ENCODE peak calls at places on chromosome 6, in ten cellular contexts. One of them, this sample, is unnamed. For H3K27me3, the result is how much of the 10 kb centered on the place peaks cover.

GRCh38 chr6:80771941-80772340 is 665.5 kb downstream of the BCKDHB start:
- DNase-seq in aorta: no peak
- DNase-seq in cardiac muscle cell: peak
- DNase-seq in H7: peak
- DNase-seq in GM06990: no peak
- DNase-seq in heart left ventricle: no peak
- DNase-seq in H9: peak
- DNase-seq in mammary epithelial cell: peak
- DNase-seq in neuronal stem cell: peak
- DNase-seq in upper lobe of right lung: no peak
- DNase-seq in this sample: peak

GRCh38 chr6:12066297-12066696 is 54.2 kb downstream of the HIVEP1 start:
- DNase-seq in mammary epithelial cell: no peak
- DNase-seq in neuronal stem cell: no peak
- DNase-seq in GM06990: no peak
- DNase-seq in cardiac muscle cell: peak
- DNase-seq in H7: no peak
- DNase-seq in H9: no peak
- DNase-seq in upper lobe of right lung: no peak
- DNase-seq in heart left ventricle: no peak
- DNase-seq in aorta: no peak
- DNase-seq in this sample: no peak

GRCh38 chr6:104642871-104643270 is 216.8 kb downstream of the HACE1 start:
- DNase-seq in mammary epithelial cell: no peak
- DNase-seq in H7: no peak
- DNase-seq in aorta: no peak
- DNase-seq in H9: no peak
- DNase-seq in GM06990: no peak
- DNase-seq in heart left ventricle: no peak
- DNase-seq in neuronal stem cell: no peak
- DNase-seq in cardiac muscle cell: peak
- DNase-seq in upper lobe of right lung: no peak
- DNase-seq in this sample: peak

GRCh38 chr6:54451516-54451915 is 143.3 kb downstream of the TINAG start:
- DNase-seq in GM06990: no peak
- DNase-seq in mammary epithelial cell: peak
- DNase-seq in upper lobe of right lung: no peak
- DNase-seq in H7: no peak
- DNase-seq in heart left ventricle: no peak
- DNase-seq in neuronal stem cell: no peak
- DNase-seq in cardiac muscle cell: no peak
- DNase-seq in aorta: no peak
- DNase-seq in H9: no peak
- DNase-seq in this sample: peak

GRCh38 chr6:12328701-12329100 is 38.5 kb downstream of the EDN1 start:
- DNase-seq in mammary epithelial cell: peak
- DNase-seq in GM06990: no peak
- DNase-seq in cardiac muscle cell: no peak
- DNase-seq in heart left ventricle: no peak
- DNase-seq in neuronal stem cell: no peak
- DNase-seq in H7: no peak
- DNase-seq in upper lobe of right lung: no peak
- DNase-seq in H9: no peak
- DNase-seq in aorta: no peak
- DNase-seq in this sample: peak

GRCh38 chr6:100057941-100058340 is 63.9 kb upstream of the MCHR2 start:
- DNase-seq in aorta: no peak
- DNase-seq in H7: no peak
- DNase-seq in upper lobe of right lung: no peak
- DNase-seq in heart left ventricle: no peak
- DNase-seq in mammary epithelial cell: no peak
- DNase-seq in GM06990: no peak
- DNase-seq in H9: no peak
- DNase-seq in neuronal stem cell: no peak
- DNase-seq in cardiac muscle cell: no peak
- DNase-seq in this sample: peak

GRCh38 chr6:30882764-30883475 is 1.4 kb upstream of the DDR1 start:
- DNase-seq in mammary epithelial cell: peak
- DNase-seq in aorta: no peak
- DNase-seq in H7: peak
- DNase-seq in GM06990: peak
- DNase-seq in cardiac muscle cell: no peak
- DNase-seq in H9: peak
- DNase-seq in upper lobe of right lung: peak
- DNase-seq in neuronal stem cell: no peak
- DNase-seq in heart left ventricle: no peak
- DNase-seq in this sample: peak

GRCh38 chr6:132483779-132484679 is 28.9 kb downstream of the STX7 start:
- DNase-seq in cardiac muscle cell: peak
- DNase-seq in mammary epithelial cell: peak
- DNase-seq in GM06990: no peak
- DNase-seq in aorta: no peak
- DNase-seq in upper lobe of right lung: no peak
- DNase-seq in heart left ventricle: no peak
- DNase-seq in neuronal stem cell: peak
- DNase-seq in H7: peak
- DNase-seq in H9: no peak
- DNase-seq in this sample: peak

GRCh38 chr6:137094411-137095008 is 49.7 kb upstream of the IL20RA start:
- DNase-seq in H9: peak
- DNase-seq in H7: peak
- DNase-seq in upper lobe of right lung: no peak
- DNase-seq in mammary epithelial cell: peak
- DNase-seq in heart left ventricle: peak
- DNase-seq in cardiac muscle cell: peak
- DNase-seq in GM06990: peak
- DNase-seq in aorta: no peak
- DNase-seq in neuronal stem cell: peak
- DNase-seq in this sample: peak

GRCh38 chr6:135465903-135466302 is 31.6 kb downstream of the AHI1 start:
- DNase-seq in aorta: no peak
- DNase-seq in mammary epithelial cell: no peak
- DNase-seq in H7: no peak
- DNase-seq in neuronal stem cell: no peak
- DNase-seq in GM06990: no peak
- DNase-seq in H9: no peak
- DNase-seq in heart left ventricle: no peak
- DNase-seq in upper lobe of right lung: no peak
- DNase-seq in cardiac muscle cell: no peak
- DNase-seq in this sample: no peak

GRCh38 chr6:88145298-88145963 is 20.7 kb downstream of the CNR1 start:
- DNase-seq in H9: no peak
- DNase-seq in cardiac muscle cell: no peak
- DNase-seq in heart left ventricle: no peak
- DNase-seq in upper lobe of right lung: no peak
- DNase-seq in H7: no peak
- DNase-seq in aorta: no peak
- DNase-seq in GM06990: no peak
- DNase-seq in mammary epithelial cell: no peak
- DNase-seq in neuronal stem cell: no peak
- DNase-seq in this sample: no peak

GRCh38 chr6:168021581-168021980 is 24.1 kb downstream of the KIF25 start:
- DNase-seq in upper lobe of right lung: no peak
- DNase-seq in aorta: no peak
- DNase-seq in GM06990: no peak
- DNase-seq in neuronal stem cell: no peak
- DNase-seq in mammary epithelial cell: no peak
- DNase-seq in H9: no peak
- DNase-seq in H7: no peak
- DNase-seq in heart left ventricle: no peak
- DNase-seq in cardiac muscle cell: no peak
- DNase-seq in this sample: no peak

GRCh38 chr6:105099371-105099770 is 80.4 kb downstream of the POPDC3 start:
- DNase-seq in GM06990: no peak
- DNase-seq in aorta: no peak
- DNase-seq in cardiac muscle cell: no peak
- DNase-seq in neuronal stem cell: no peak
- DNase-seq in heart left ventricle: no peak
- DNase-seq in H9: no peak
- DNase-seq in mammary epithelial cell: no peak
- DNase-seq in H7: no peak
- DNase-seq in upper lobe of right lung: no peak
- DNase-seq in this sample: no peak

GRCh38 chr6:11710221-11710836 is 68.3 kb downstream of the ADTRP start:
- DNase-seq in neuronal stem cell: no peak
- DNase-seq in heart left ventricle: no peak
- DNase-seq in upper lobe of right lung: no peak
- DNase-seq in GM06990: no peak
- DNase-seq in aorta: no peak
- DNase-seq in H9: no peak
- DNase-seq in mammary epithelial cell: no peak
- DNase-seq in H7: no peak
- DNase-seq in cardiac muscle cell: no peak
- DNase-seq in this sample: peak

GRCh38 chr6:21121737-21122136 is 471.8 kb upstream of the SOX4 start:
- DNase-seq in aorta: no peak
- DNase-seq in H7: no peak
- DNase-seq in heart left ventricle: no peak
- DNase-seq in neuronal stem cell: no peak
- DNase-seq in GM06990: no peak
- DNase-seq in upper lobe of right lung: no peak
- DNase-seq in cardiac muscle cell: no peak
- DNase-seq in H9: no peak
- DNase-seq in mammary epithelial cell: no peak
- DNase-seq in this sample: no peak
- H3K27me3 ChIP-seq in aorta: under half
- H3K27me3 ChIP-seq in H7: under half
- H3K27me3 ChIP-seq in heart left ventricle: under half
- H3K27me3 ChIP-seq in neuronal stem cell: under half
- H3K27me3 ChIP-seq in GM06990: under half
- H3K27me3 ChIP-seq in upper lobe of right lung: under half
- H3K27me3 ChIP-seq in cardiac muscle cell: under half
- H3K27me3 ChIP-seq in H9: under half
- H3K27me3 ChIP-seq in mammary epithelial cell: under half
- H3K27me3 ChIP-seq in this sample: under half

GRCh38 chr6:40597301-40597700 is 10.1 kb upstream of the LRFN2 start:
- DNase-seq in mammary epithelial cell: no peak
- DNase-seq in H9: no peak
- DNase-seq in neuronal stem cell: no peak
- DNase-seq in heart left ventricle: no peak
- DNase-seq in upper lobe of right lung: no peak
- DNase-seq in aorta: no peak
- DNase-seq in cardiac muscle cell: no peak
- DNase-seq in H7: no peak
- DNase-seq in GM06990: no peak
- DNase-seq in this sample: no peak

GRCh38 chr6:40604082-40604481 is 16.9 kb upstream of the LRFN2 start:
- DNase-seq in mammary epithelial cell: no peak
- DNase-seq in H9: no peak
- DNase-seq in H7: no peak
- DNase-seq in upper lobe of right lung: no peak
- DNase-seq in neuronal stem cell: no peak
- DNase-seq in heart left ventricle: no peak
- DNase-seq in GM06990: no peak
- DNase-seq in aorta: no peak
- DNase-seq in cardiac muscle cell: no peak
- DNase-seq in this sample: no peak

GRCh38 chr6:40599580-40599979 is 12.4 kb upstream of the LRFN2 start:
- DNase-seq in heart left ventricle: no peak
- DNase-seq in neuronal stem cell: no peak
- DNase-seq in cardiac muscle cell: no peak
- DNase-seq in aorta: no peak
- DNase-seq in upper lobe of right lung: no peak
- DNase-seq in H7: peak
- DNase-seq in GM06990: no peak
- DNase-seq in mammary epithelial cell: peak
- DNase-seq in H9: peak
- DNase-seq in this sample: peak
- H3K27me3 ChIP-seq in heart left ventricle: half or more
- H3K27me3 ChIP-seq in neuronal stem cell: under half
- H3K27me3 ChIP-seq in cardiac muscle cell: under half
- H3K27me3 ChIP-seq in aorta: under half
- H3K27me3 ChIP-seq in upper lobe of right lung: half or more
- H3K27me3 ChIP-seq in H7: under half
- H3K27me3 ChIP-seq in GM06990: under half
- H3K27me3 ChIP-seq in mammary epithelial cell: under half
- H3K27me3 ChIP-seq in H9: under half
- H3K27me3 ChIP-seq in this sample: under half

DNA sequence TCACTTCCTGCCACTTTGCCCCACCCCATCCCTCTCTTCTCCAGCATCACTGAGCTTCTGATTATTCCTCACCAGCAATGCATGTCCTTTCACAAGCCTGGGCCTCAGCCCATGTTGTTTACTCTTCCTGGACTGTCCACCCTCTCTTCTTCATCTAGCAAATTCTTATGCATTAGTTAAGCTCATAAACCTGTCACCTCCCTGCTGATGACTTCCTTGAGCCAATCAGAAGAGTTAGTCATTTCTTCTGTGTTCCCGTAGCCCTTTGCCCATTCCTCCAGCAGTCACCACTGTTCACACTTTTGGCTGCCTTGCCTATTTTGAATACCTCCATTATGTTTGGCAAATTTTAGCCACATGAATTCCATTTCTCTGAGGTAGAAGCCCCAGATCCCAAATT is 4.1 kb upstream of the CRYBG1 start:
- DNase-seq in mammary epithelial cell: no peak
- DNase-seq in neuronal stem cell: no peak
- DNase-seq in heart left ventricle: no peak
- DNase-seq in H9: no peak
- DNase-seq in aorta: no peak
- DNase-seq in H7: no peak
- DNase-seq in GM06990: no peak
- DNase-seq in cardiac muscle cell: no peak
- DNase-seq in upper lobe of right lung: no peak
- DNase-seq in this sample: no peak
- H3K27me3 ChIP-seq in mammary epithelial cell: under half
- H3K27me3 ChIP-seq in neuronal stem cell: under half
- H3K27me3 ChIP-seq in heart left ventricle: half or more
- H3K27me3 ChIP-seq in H9: under half
- H3K27me3 ChIP-seq in aorta: under half
- H3K27me3 ChIP-seq in H7: under half
- H3K27me3 ChIP-seq in GM06990: under half
- H3K27me3 ChIP-seq in cardiac muscle cell: under half
- H3K27me3 ChIP-seq in upper lobe of right lung: under half
- H3K27me3 ChIP-seq in this sample: under half

GRCh38 chr6:3753228-3753795 is 1.8 kb upstream of the PXDC1 start:
- DNase-seq in neuronal stem cell: no peak
- DNase-seq in upper lobe of right lung: no peak
- DNase-seq in cardiac muscle cell: no peak
- DNase-seq in GM06990: no peak
- DNase-seq in aorta: no peak
- DNase-seq in mammary epithelial cell: no peak
- DNase-seq in heart left ventricle: no peak
- DNase-seq in H9: no peak
- DNase-seq in H7: no peak
- DNase-seq in this sample: peak
- H3K27me3 ChIP-seq in neuronal stem cell: under half
- H3K27me3 ChIP-seq in upper lobe of right lung: under half
- H3K27me3 ChIP-seq in cardiac muscle cell: under half
- H3K27me3 ChIP-seq in GM06990: under half
- H3K27me3 ChIP-seq in aorta: under half
- H3K27me3 ChIP-seq in mammary epithelial cell: under half
- H3K27me3 ChIP-seq in heart left ventricle: under half
- H3K27me3 ChIP-seq in H9: under half
- H3K27me3 ChIP-seq in H7: half or more
- H3K27me3 ChIP-seq in this sample: under half